ENCODE peak calls at places on chromosomes 7 and 10, in ten cellular contexts. W is thyroid gland, A is fibroblast of lung, P is brain microvascular endothelial cell, L is GM23338, E is ovary, V is transverse colon, K is MM.1S, O is heart right ventricle, X is tibial artery. S is an unnamed sample.

GRCh38 chr7:137882806-137883205 is 36.0 kb upstream of the DGKI start:
- DNase-seq in W (no peak), A (no peak), P (peak; percentile 30), L (no peak), E (no peak), V (no peak), K (no peak), O (no peak), X (no peak), S (no peak)

GRCh38 chr7:151018421-151019129 is 5.7 kb downstream of the ATG9B start:
- DNase-seq in W (peak; percentile 40), A (no peak), P (no peak), L (peak; percentile 65), E (no peak), V (no peak), K (no peak), O (no peak), X (no peak), S (no peak)

GRCh38 chr10:75696536-75696935 is 265.1 kb downstream of the LRMDA start:
- DNase-seq in W (no peak), A (no peak), P (no peak), L (no peak), E (no peak), V (no peak), K (no peak), O (no peak), X (no peak), S (no peak)

GRCh38 chr10:3172081-3172445 is 519 bp downstream of the PITRM1 start:
- DNase-seq in W (peak; percentile 21), A (peak; percentile 73), P (peak; percentile 67), L (peak; percentile 15), E (no peak), V (peak; percentile 31), K (peak; percentile 35), O (no peak), X (no peak), S (peak; percentile 37)

GRCh38 chr10:11159543-11160215 is 142.0 kb downstream of the CELF2 start:
- DNase-seq in W (no peak), A (no peak), P (no peak), L (no peak), E (no peak), V (no peak), K (no peak), O (no peak), X (no peak), S (no peak)

GRCh38 chr10:104013489-104013888 is 46.5 kb downstream of the SLK start:
- DNase-seq in W (no peak), A (no peak), P (no peak), L (no peak), E (no peak), V (no peak), K (no peak), O (no peak), X (no peak), S (no peak)

GRCh38 chr10:61882621-61883375 is 18.7 kb upstream of the ARID5B start:
- DNase-seq in W (no peak), A (no peak), P (peak; percentile 70), L (no peak), E (no peak), V (no peak), K (no peak), O (no peak), X (no peak), S (no peak)

GRCh38 chr10:101146392-101147251 is 15.5 kb downstream of the TLX1 start:
- DNase-seq in W (no peak), A (no peak), P (no peak), L (peak; percentile 79), E (no peak), V (no peak), K (no peak), O (no peak), X (no peak), S (no peak)

GRCh38 chr7:71408276-71408675 is 276.3 kb downstream of the GALNT17 start:
- DNase-seq in W (no peak), A (no peak), P (no peak), L (no peak), E (no peak), V (no peak), K (no peak), O (peak; percentile 66), X (no peak), S (no peak)

GRCh38 chr7:50068026-50068425 is 25.0 kb downstream of the ZPBP start:
- DNase-seq in W (peak; percentile 42), A (no peak), P (no peak), L (peak; percentile 25), E (no peak), V (peak; percentile 20), K (peak; percentile 7), O (no peak), X (no peak), S (peak; percentile 17)

GRCh38 chr7:50069613-50070012 is 23.4 kb downstream of the ZPBP start:
- DNase-seq in W (peak; percentile 49), A (no peak), P (no peak), L (peak; percentile 24), E (no peak), V (no peak), K (peak; percentile 37), O (peak; percentile 23), X (no peak), S (no peak)

GRCh38 chr7:50073093-50073492 is 20.0 kb downstream of the ZPBP start:
- DNase-seq in W (no peak), A (no peak), P (no peak), L (no peak), E (no peak), V (no peak), K (no peak), O (no peak), X (no peak), S (no peak)

GRCh38 chr7:50068850-50069551 is 24.0 kb downstream of the ZPBP start:
- DNase-seq in W (peak; percentile 60), A (no peak), P (peak; percentile 42), L (peak; percentile 94), E (no peak), V (peak; percentile 28), K (peak; percentile 52), O (no peak), X (no peak), S (peak; percentile 50)
- H3K4me3 ChIP-seq in W (peak overlapping the region; percentile 28), A (peak overlapping the region; percentile 32), P (peak overlapping the region; percentile 29), L (peak overlapping the region; percentile 27), E (peak overlapping the region; percentile 37), V (peak overlapping the region; percentile 41), K (peak overlapping the region; percentile 39), O (peak overlapping the region; percentile 50), X (peak overlapping the region; percentile 56), S (peak overlapping the region; percentile 28)

GRCh38 chr10:59878915-59879314 is 27.4 kb downstream of the CCDC6 start:
- DNase-seq in W (no peak), A (no peak), P (no peak), L (no peak), E (no peak), V (no peak), K (no peak), O (no peak), X (no peak), S (no peak)
- H3K27ac ChIP-seq in W (no peak overlapping the region), A (no peak overlapping the region), P (no peak overlapping the region), L (no peak overlapping the region), E (no peak overlapping the region), V (no peak overlapping the region), K (no peak overlapping the region), O (no peak overlapping the region), X (no peak overlapping the region), S (no peak overlapping the region)

GRCh38 chr7:98366562-98366938 is 34.3 kb downstream of the BAIAP2L1 start:
- DNase-seq in W (no peak), A (no peak), P (no peak), L (no peak), E (no peak), V (no peak), K (no peak), O (no peak), X (no peak), S (no peak)

GRCh38 chr7:98362517-98362916 is 38.4 kb downstream of the BAIAP2L1 start:
- DNase-seq in W (peak; percentile 15), A (no peak), P (no peak), L (peak; percentile 16), E (no peak), V (no peak), K (no peak), O (no peak), X (no peak), S (no peak)

GRCh38 chr7:98360221-98361124 is 40.4 kb downstream of the BAIAP2L1 start:
- DNase-seq in W (peak; percentile 85), A (no peak), P (no peak), L (peak; percentile 58), E (no peak), V (peak; percentile 74), K (no peak), O (no peak), X (no peak), S (peak; percentile 61)

GRCh38 chr7:98365863-98366561 is 34.9 kb downstream of the BAIAP2L1 start:
- DNase-seq in W (no peak), A (no peak), P (peak; percentile 25), L (no peak), E (no peak), V (peak; percentile 66), K (no peak), O (peak; percentile 33), X (no peak), S (no peak)

DNA sequence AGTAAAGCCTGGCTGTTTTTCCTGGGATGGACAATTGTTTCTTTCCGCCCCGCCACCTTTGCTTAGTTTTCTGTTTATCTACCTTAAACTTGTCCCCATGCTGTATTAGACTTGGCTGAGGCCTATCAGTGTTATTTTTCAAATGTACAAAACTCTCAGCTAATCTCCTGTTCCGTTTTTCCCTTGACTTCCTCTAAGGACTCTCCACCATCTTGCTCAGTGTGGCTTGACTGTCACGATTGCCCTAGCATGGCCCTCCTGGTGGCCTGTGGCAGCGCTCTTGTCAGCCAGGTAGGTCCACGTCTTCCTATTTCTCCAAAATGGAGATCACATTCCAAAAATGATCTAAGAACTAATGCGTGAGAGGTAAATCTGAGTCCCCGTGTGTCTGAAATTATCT is 36.7 kb downstream of the BAIAP2L1 start:
- DNase-seq in W (no peak), A (no peak), P (no peak), L (no peak), E (no peak), V (no peak), K (no peak), O (no peak), X (no peak), S (no peak)
- TF ChIP-seq CTCF in W (no peak), A (no peak), P (no peak), L (no peak), E (no peak), V (no peak), K (no peak), O (no peak), X (no peak), S (no peak)

GRCh38 chr10:33125522-33125921 is 167.5 kb upstream of the ITGB1 start:
- DNase-seq in W (no peak), A (no peak), P (no peak), L (no peak), E (no peak), V (no peak), K (no peak), O (no peak), X (no peak), S (no peak)
- H3K4me3 ChIP-seq in W (no peak overlapping the region), A (no peak overlapping the region), P (no peak overlapping the region), L (no peak overlapping the region), E (no peak overlapping the region), V (no peak overlapping the region), K (no peak overlapping the region), O (no peak overlapping the region), X (no peak overlapping the region), S (no peak overlapping the region)

GRCh38 chr10:13349776-13350274 is 1.7 kb upstream of the SEPHS1 start:
- DNase-seq in W (peak; percentile 77), A (peak; percentile 48), P (peak; percentile 27), L (peak; percentile 97), E (peak; percentile 43), V (peak; percentile 76), K (no peak), O (peak; percentile 50), X (peak; percentile 79), S (peak; percentile 77)
- H3K27ac ChIP-seq in W (peak overlapping the region; percentile 91), A (no peak overlapping the region), P (no peak overlapping the region), L (peak overlapping the region; percentile 100), E (peak overlapping the region; percentile 68), V (peak overlapping the region; percentile 99), K (peak overlapping the region; percentile 13), O (peak overlapping the region; percentile 8), X (peak overlapping the region; percentile 2), S (peak overlapping the region; percentile 94)

S was measured in adrenal gland.